ENCODE peak calls at places on chromosomes 2 and 18, in four cellular contexts. Z is GM12891, N is GM12878, K is HepG2. M is an unnamed sample.

GRCh38 chr2:226247289-226248275 is 552.0 kb downstream of the IRS1 start:
- DNase-seq in K (no peak), N (no peak), Z (no peak), M (no peak)

GRCh38 chr18:79139206-79139605 is 70.0 kb downstream of the ATP9B start:
- DNase-seq in Z (no peak), K (no peak), N (no peak), M (no peak)

GRCh38 chr18:49898421-49898820 is 85.1 kb upstream of the ACAA2 start:
- DNase-seq in K (peak; percentile 43), Z (peak; percentile 19), N (no peak), M (no peak)

GRCh38 chr2:175817200-175817599 is 184.9 kb downstream of the LNPK start:
- DNase-seq in Z (no peak), N (no peak), K (no peak), M (no peak)

GRCh38 chr2:135796606-135797005 is 40.4 kb downstream of the LCT start:
- DNase-seq in K (no peak), N (no peak), Z (no peak), M (no peak)

GRCh38 chr2:64562148-64562784 is 38.1 kb downstream of the AFTPH start:
- DNase-seq in Z (no peak), K (peak; percentile 26), N (no peak), M (peak; percentile 12)

GRCh38 chr2:138994502-138994901 is 214.3 kb upstream of the NXPH2 start:
- DNase-seq in N (no peak), K (no peak), Z (no peak), M (no peak)

GRCh38 chr2:106138904-106139574 is 55.1 kb downstream of the UXS1 start:
- DNase-seq in N (no peak), Z (no peak), K (no peak), M (no peak)

GRCh38 chr18:67997496-67997895 is 481.0 kb upstream of the DSEL start:
- DNase-seq in Z (no peak), N (no peak), K (no peak), M (no peak)

GRCh38 chr2:288743-289361 is 961 bp upstream of the ALKAL2 start:
- DNase-seq in N (no peak), K (no peak), Z (no peak), M (peak; percentile 61)

GRCh38 chr2:237944302-237944701 is 22.5 kb upstream of the UBE2F start:
- DNase-seq in K (no peak), Z (no peak), N (no peak), M (no peak)

GRCh38 chr2:108396845-108397244 is 19.1 kb downstream of the SULT1C4 start:
- DNase-seq in N (no peak), K (peak; percentile 57), Z (no peak), M (no peak)

GRCh38 chr2:7951001-7951400 is 730.9 kb upstream of the ID2 start:
- DNase-seq in N (no peak), Z (no peak), K (no peak), M (peak; percentile 34)

GRCh38 chr2:204203704-204204103 is 267.1 kb downstream of the ICOS start:
- DNase-seq in K (no peak), N (no peak), Z (no peak), M (no peak)

GRCh38 chr2:190838492-190838910 is 42.1 kb upstream of the GLS start:
- DNase-seq in K (no peak), N (no peak), Z (no peak), M (no peak)

GRCh38 chr18:2847341-2848144 is 737 bp downstream of the EMILIN2 start:
- DNase-seq in N (no peak), K (no peak), Z (peak; percentile 57), M (peak; percentile 72)

GRCh38 chr2:203453858-203454451 is 81.1 kb downstream of the RAPH1 start:
- DNase-seq in N (peak; percentile 4), K (peak; percentile 61), Z (no peak), M (peak; percentile 52)

GRCh38 chr18:78587096-78587495 is 392.5 kb upstream of the SALL3 start:
- DNase-seq in Z (no peak), N (no peak), K (no peak), M (no peak)

GRCh38 chr2:224608104-224608503 is 22.9 kb upstream of the CUL3 start:
- DNase-seq in K (no peak), N (no peak), Z (no peak), M (no peak)

GRCh38 chr2:211879323-211879722 is 659.3 kb downstream of the ERBB4 start:
- DNase-seq in K (no peak), N (no peak), Z (no peak), M (peak; percentile 10)

GRCh38 chr2:68901199-68901515 is 30.0 kb upstream of the BMP10 start:
- DNase-seq in Z (no peak), N (no peak), K (peak; percentile 40), M (no peak)

GRCh38 chr18:31301201-31301655 is 16.7 kb upstream of the DSG1 start:
- DNase-seq in N (no peak), K (no peak), Z (no peak), M (no peak)

GRCh38 chr18:36519358-36519757 is 221.8 kb downstream of the FHOD3 start:
- DNase-seq in K (no peak), Z (no peak), N (no peak), M (no peak)

GRCh38 chr2:238910751-238911351 is 63.0 kb downstream of the TWIST2 start:
- DNase-seq in Z (no peak), N (no peak), K (no peak), M (no peak)

GRCh38 chr2:39435254-39435653 is 1.8 kb downstream of the MAP4K3 start:
- DNase-seq in Z (no peak), N (no peak), K (no peak), M (no peak)

DNA sequence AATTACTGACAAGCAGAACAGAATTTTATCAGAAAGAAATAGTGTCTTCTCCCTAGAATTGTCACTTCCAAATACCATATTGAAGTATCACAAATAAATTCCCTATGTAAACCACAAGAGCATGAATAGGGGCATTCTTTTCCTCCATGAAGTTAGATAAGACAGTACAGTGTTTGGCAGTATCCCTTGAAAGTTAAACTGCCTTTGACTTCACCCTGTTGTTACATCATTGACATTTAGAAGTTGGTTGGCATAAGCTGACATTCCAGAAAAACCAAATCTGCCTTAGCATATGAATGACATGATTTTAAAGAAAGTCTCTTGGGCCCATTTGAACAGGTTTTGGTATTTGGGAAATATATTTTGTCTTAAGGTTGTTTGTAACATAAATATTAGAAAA is 50.2 kb upstream of the OSR1 start:
- DNase-seq in Z (no peak), N (no peak), K (peak; percentile 24), M (no peak)
- TF ChIP-seq TAF1 in Z (no peak), N (no peak), K (no peak), M (no peak)

GRCh38 chr2:72180351-72180750 is 32.7 kb upstream of the CYP26B1 start:
- DNase-seq in K (no peak), N (no peak), Z (no peak), M (no peak)

GRCh38 chr2:72181616-72182015 is 34.0 kb upstream of the CYP26B1 start:
- DNase-seq in N (no peak), Z (no peak), K (no peak), M (no peak)

GRCh38 chr2:72183466-72183865 is 35.8 kb upstream of the CYP26B1 start:
- DNase-seq in Z (no peak), N (no peak), K (no peak), M (no peak)

GRCh38 chr2:72185166-72185565 is 37.5 kb upstream of the CYP26B1 start:
- DNase-seq in Z (no peak), N (no peak), K (no peak), M (no peak)

DNA sequence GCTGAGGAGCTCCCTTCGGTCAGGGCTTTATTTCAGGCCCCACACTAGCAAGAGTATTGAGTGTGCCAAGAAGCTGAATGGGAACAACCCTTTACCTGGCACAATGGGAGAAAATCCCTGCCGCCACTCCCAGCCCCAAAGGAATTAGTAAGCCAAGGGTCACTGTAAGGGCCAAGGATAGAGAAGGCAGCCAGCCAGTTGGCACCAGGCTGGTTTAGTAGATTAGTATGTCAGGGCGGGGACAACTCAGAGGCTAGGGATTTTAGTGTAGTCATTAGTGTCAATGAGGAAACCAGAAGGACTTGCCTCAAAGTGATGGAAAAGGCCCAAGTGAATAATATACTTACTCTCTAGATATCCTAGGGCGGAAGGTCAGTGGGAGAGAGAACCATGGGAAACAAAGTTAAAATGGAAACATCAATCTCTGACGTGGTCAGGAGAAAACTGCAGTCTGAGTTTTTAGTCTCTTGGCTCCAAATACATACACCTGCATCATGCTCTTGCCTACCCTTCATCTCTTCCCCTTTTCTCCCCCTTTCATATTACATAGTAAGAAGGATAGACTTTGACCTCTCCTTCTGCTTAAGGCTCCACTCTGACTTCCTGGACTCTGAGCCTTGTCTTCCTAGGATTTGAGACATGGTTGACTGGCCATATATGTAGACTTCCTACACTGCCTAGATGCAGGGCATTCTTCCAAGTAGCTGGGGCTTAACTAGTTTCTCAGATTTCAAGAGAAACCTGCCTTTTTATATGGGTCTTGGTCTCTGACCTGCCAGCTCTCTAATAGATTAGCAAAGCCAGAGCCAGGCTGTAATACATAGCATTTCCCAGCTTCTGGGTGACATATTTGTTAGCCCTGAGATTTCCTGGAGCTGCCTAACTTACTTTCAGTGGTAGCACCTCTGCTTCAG is 35.1 kb upstream of the CYP26B1 start:
- DNase-seq in K (no peak), N (no peak), Z (no peak), M (no peak)
- TF ChIP-seq TAF1 in K (no peak), N (no peak), Z (no peak), M (no peak)

DNA sequence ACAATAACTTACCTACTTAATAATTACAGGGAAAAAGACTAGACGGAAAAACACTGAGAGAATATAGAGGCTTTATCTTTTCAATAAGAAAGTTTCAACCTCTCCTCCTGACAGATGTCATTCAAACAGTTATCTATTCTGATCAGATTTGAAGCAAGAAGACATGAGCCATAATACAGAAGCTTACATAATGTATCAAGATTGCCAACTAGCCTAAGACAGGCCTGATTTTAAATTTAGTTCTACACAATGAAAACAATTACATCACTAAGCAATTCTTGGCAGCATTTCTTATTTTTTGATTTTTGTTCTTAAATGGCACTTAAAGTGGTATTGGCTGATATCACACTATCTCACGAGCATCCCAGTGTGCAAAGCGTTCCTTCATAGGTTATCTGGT is 41.6 kb downstream of the GPR155 start:
- DNase-seq in K (no peak), N (no peak), Z (no peak), M (no peak)
- TF ChIP-seq TAF1 in K (no peak), N (no peak), Z (no peak), M (no peak)

DNA sequence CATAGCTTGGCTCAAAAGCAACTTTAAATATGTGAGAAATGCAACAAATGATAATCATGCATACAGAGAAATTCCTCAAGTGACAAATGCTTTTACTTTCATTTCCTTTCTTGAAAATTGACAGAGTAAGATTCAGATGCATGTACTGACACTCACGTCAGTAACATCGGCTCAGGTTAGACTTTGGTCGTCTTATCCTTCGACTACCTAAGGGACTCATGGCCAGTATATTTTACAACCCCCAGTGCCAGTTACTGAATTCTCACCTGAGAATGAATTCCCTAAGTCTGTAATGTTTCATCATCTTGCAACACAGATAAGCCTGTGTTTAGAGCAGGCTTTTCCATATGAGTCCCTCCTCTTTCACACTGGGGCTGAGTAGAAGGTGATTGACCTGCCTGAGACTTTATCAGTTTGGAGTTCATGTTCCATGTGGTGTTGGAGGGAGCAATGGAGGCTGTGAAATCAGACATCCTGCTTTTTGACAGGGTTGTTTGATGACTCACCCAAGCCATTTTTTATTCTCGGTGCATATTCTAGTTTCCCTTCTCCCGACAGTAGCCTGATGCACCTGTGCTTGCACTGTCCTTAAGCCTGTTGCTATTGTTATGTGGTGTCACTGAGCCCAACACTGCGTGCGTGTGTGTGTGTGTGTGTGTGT is 30.5 kb upstream of the ATP8B1 start:
- DNase-seq in Z (no peak), K (peak; percentile 16), N (peak; percentile 55), M (no peak)
- TF ChIP-seq TAF1 in Z (no peak), K (no peak), N (peak; percentile 24), M (no peak)

M was measured in SK-N-SH.